ENCODE peak calls at places on chromosome 17, in seven cellular contexts. One of them, this sample, is unnamed.

GRCh38 chr17:59105852-59106462 is 723 bp downstream of the TRIM37 start:
- DNase-seq in non-pigmented ciliary epithelial cell: no peak
- DNase-seq in neuronal stem cell: no peak
- DNase-seq in A549: peak
- DNase-seq in Caki2: no peak
- DNase-seq in T follicular helper cell: peak
- DNase-seq in stimulated activated CD8-positive, alpha-beta memory T cell treated with anti-CD3 and anti-CD28 coated beads, Interleukin-12 subunit alpha, Interleukin-12 subunit beta, amount 100 ng/mL, for 4 hours: peak
- DNase-seq in this sample: peak

GRCh38 chr17:15398291-15398690 is 56.9 kb upstream of the TEKT3 start:
- DNase-seq in A549: no peak
- DNase-seq in stimulated activated CD8-positive, alpha-beta memory T cell treated with anti-CD3 and anti-CD28 coated beads, Interleukin-12 subunit alpha, Interleukin-12 subunit beta, amount 100 ng/mL, for 4 hours: no peak
- DNase-seq in Caki2: peak
- DNase-seq in non-pigmented ciliary epithelial cell: no peak
- DNase-seq in T follicular helper cell: no peak
- DNase-seq in neuronal stem cell: no peak
- DNase-seq in this sample: peak

GRCh38 chr17:181213-182163 is at the start of gene DOC2B:
- DNase-seq in Caki2: peak
- DNase-seq in stimulated activated CD8-positive, alpha-beta memory T cell treated with anti-CD3 and anti-CD28 coated beads, Interleukin-12 subunit alpha, Interleukin-12 subunit beta, amount 100 ng/mL, for 4 hours: no peak
- DNase-seq in non-pigmented ciliary epithelial cell: no peak
- DNase-seq in A549: no peak
- DNase-seq in neuronal stem cell: peak
- DNase-seq in T follicular helper cell: no peak
- DNase-seq in this sample: no peak

GRCh38 chr17:37488009-37488604 is 1.6 kb upstream of the DUSP14 start:
- DNase-seq in T follicular helper cell: no peak
- DNase-seq in neuronal stem cell: no peak
- DNase-seq in non-pigmented ciliary epithelial cell: peak
- DNase-seq in A549: peak
- DNase-seq in Caki2: peak
- DNase-seq in stimulated activated CD8-positive, alpha-beta memory T cell treated with anti-CD3 and anti-CD28 coated beads, Interleukin-12 subunit alpha, Interleukin-12 subunit beta, amount 100 ng/mL, for 4 hours: no peak
- DNase-seq in this sample: peak

GRCh38 chr17:63838586-63839184 is 3.8 kb downstream of the SMARCD2 start:
- DNase-seq in non-pigmented ciliary epithelial cell: no peak
- DNase-seq in neuronal stem cell: no peak
- DNase-seq in Caki2: no peak
- DNase-seq in A549: no peak
- DNase-seq in stimulated activated CD8-positive, alpha-beta memory T cell treated with anti-CD3 and anti-CD28 coated beads, Interleukin-12 subunit alpha, Interleukin-12 subunit beta, amount 100 ng/mL, for 4 hours: no peak
- DNase-seq in T follicular helper cell: no peak
- DNase-seq in this sample: no peak

GRCh38 chr17:67421869-67422273 is 44.8 kb downstream of the PITPNC1 start:
- DNase-seq in Caki2: peak
- DNase-seq in T follicular helper cell: peak
- DNase-seq in non-pigmented ciliary epithelial cell: peak
- DNase-seq in stimulated activated CD8-positive, alpha-beta memory T cell treated with anti-CD3 and anti-CD28 coated beads, Interleukin-12 subunit alpha, Interleukin-12 subunit beta, amount 100 ng/mL, for 4 hours: peak
- DNase-seq in A549: peak
- DNase-seq in neuronal stem cell: no peak
- DNase-seq in this sample: peak

GRCh38 chr17:17993852-17994251 is 21.2 kb downstream of the DRC3 start:
- DNase-seq in A549: no peak
- DNase-seq in T follicular helper cell: no peak
- DNase-seq in Caki2: no peak
- DNase-seq in neuronal stem cell: no peak
- DNase-seq in stimulated activated CD8-positive, alpha-beta memory T cell treated with anti-CD3 and anti-CD28 coated beads, Interleukin-12 subunit alpha, Interleukin-12 subunit beta, amount 100 ng/mL, for 4 hours: no peak
- DNase-seq in non-pigmented ciliary epithelial cell: no peak
- DNase-seq in this sample: no peak

GRCh38 chr17:31819578-31819977 is 39.5 kb downstream of the COPRS start:
- DNase-seq in A549: no peak
- DNase-seq in T follicular helper cell: no peak
- DNase-seq in Caki2: no peak
- DNase-seq in non-pigmented ciliary epithelial cell: no peak
- DNase-seq in stimulated activated CD8-positive, alpha-beta memory T cell treated with anti-CD3 and anti-CD28 coated beads, Interleukin-12 subunit alpha, Interleukin-12 subunit beta, amount 100 ng/mL, for 4 hours: no peak
- DNase-seq in neuronal stem cell: no peak
- DNase-seq in this sample: no peak

GRCh38 chr17:47697948-47698711 is 4.2 kb downstream of the TBKBP1 start:
- DNase-seq in neuronal stem cell: no peak
- DNase-seq in non-pigmented ciliary epithelial cell: no peak
- DNase-seq in stimulated activated CD8-positive, alpha-beta memory T cell treated with anti-CD3 and anti-CD28 coated beads, Interleukin-12 subunit alpha, Interleukin-12 subunit beta, amount 100 ng/mL, for 4 hours: no peak
- DNase-seq in T follicular helper cell: no peak
- DNase-seq in Caki2: no peak
- DNase-seq in A549: no peak
- DNase-seq in this sample: no peak

GRCh38 chr17:11144358-11145233 is 96.4 kb upstream of the SHISA6 start:
- DNase-seq in neuronal stem cell: peak
- DNase-seq in Caki2: peak
- DNase-seq in T follicular helper cell: no peak
- DNase-seq in stimulated activated CD8-positive, alpha-beta memory T cell treated with anti-CD3 and anti-CD28 coated beads, Interleukin-12 subunit alpha, Interleukin-12 subunit beta, amount 100 ng/mL, for 4 hours: no peak
- DNase-seq in non-pigmented ciliary epithelial cell: no peak
- DNase-seq in A549: peak
- DNase-seq in this sample: peak

GRCh38 chr17:42980766-42981397 is 517 bp downstream of the RUNDC1 start:
- DNase-seq in T follicular helper cell: peak
- DNase-seq in A549: peak
- DNase-seq in non-pigmented ciliary epithelial cell: no peak
- DNase-seq in Caki2: peak
- DNase-seq in stimulated activated CD8-positive, alpha-beta memory T cell treated with anti-CD3 and anti-CD28 coated beads, Interleukin-12 subunit alpha, Interleukin-12 subunit beta, amount 100 ng/mL, for 4 hours: peak
- DNase-seq in neuronal stem cell: peak
- DNase-seq in this sample: peak

GRCh38 chr17:10177921-10178788 is 20.3 kb downstream of the GAS7 start:
- DNase-seq in non-pigmented ciliary epithelial cell: no peak
- DNase-seq in T follicular helper cell: no peak
- DNase-seq in neuronal stem cell: no peak
- DNase-seq in stimulated activated CD8-positive, alpha-beta memory T cell treated with anti-CD3 and anti-CD28 coated beads, Interleukin-12 subunit alpha, Interleukin-12 subunit beta, amount 100 ng/mL, for 4 hours: no peak
- DNase-seq in A549: no peak
- DNase-seq in Caki2: no peak
- DNase-seq in this sample: no peak

GRCh38 chr17:46216682-46217081 is 23.5 kb upstream of the KANSL1 start:
- DNase-seq in neuronal stem cell: no peak
- DNase-seq in Caki2: no peak
- DNase-seq in non-pigmented ciliary epithelial cell: no peak
- DNase-seq in A549: no peak
- DNase-seq in stimulated activated CD8-positive, alpha-beta memory T cell treated with anti-CD3 and anti-CD28 coated beads, Interleukin-12 subunit alpha, Interleukin-12 subunit beta, amount 100 ng/mL, for 4 hours: no peak
- DNase-seq in T follicular helper cell: no peak
- DNase-seq in this sample: no peak

GRCh38 chr17:78822552-78822951 is 18.1 kb downstream of the USP36 start:
- DNase-seq in Caki2: no peak
- DNase-seq in A549: no peak
- DNase-seq in T follicular helper cell: no peak
- DNase-seq in stimulated activated CD8-positive, alpha-beta memory T cell treated with anti-CD3 and anti-CD28 coated beads, Interleukin-12 subunit alpha, Interleukin-12 subunit beta, amount 100 ng/mL, for 4 hours: no peak
- DNase-seq in non-pigmented ciliary epithelial cell: peak
- DNase-seq in neuronal stem cell: no peak
- DNase-seq in this sample: no peak

GRCh38 chr17:66426397-66427033 is 124.1 kb downstream of the PRKCA start:
- DNase-seq in stimulated activated CD8-positive, alpha-beta memory T cell treated with anti-CD3 and anti-CD28 coated beads, Interleukin-12 subunit alpha, Interleukin-12 subunit beta, amount 100 ng/mL, for 4 hours: peak
- DNase-seq in A549: peak
- DNase-seq in Caki2: peak
- DNase-seq in T follicular helper cell: peak
- DNase-seq in non-pigmented ciliary epithelial cell: no peak
- DNase-seq in neuronal stem cell: no peak
- DNase-seq in this sample: peak

GRCh38 chr17:7886227-7887037 is 2.2 kb upstream of the CHD3 start:
- DNase-seq in Caki2: peak
- DNase-seq in A549: peak
- DNase-seq in neuronal stem cell: peak
- DNase-seq in non-pigmented ciliary epithelial cell: no peak
- DNase-seq in stimulated activated CD8-positive, alpha-beta memory T cell treated with anti-CD3 and anti-CD28 coated beads, Interleukin-12 subunit alpha, Interleukin-12 subunit beta, amount 100 ng/mL, for 4 hours: no peak
- DNase-seq in T follicular helper cell: peak
- DNase-seq in this sample: peak

GRCh38 chr17:2158011-2158410 is 103.1 kb downstream of the HIC1 start:
- DNase-seq in non-pigmented ciliary epithelial cell: no peak
- DNase-seq in neuronal stem cell: no peak
- DNase-seq in stimulated activated CD8-positive, alpha-beta memory T cell treated with anti-CD3 and anti-CD28 coated beads, Interleukin-12 subunit alpha, Interleukin-12 subunit beta, amount 100 ng/mL, for 4 hours: no peak
- DNase-seq in A549: no peak
- DNase-seq in Caki2: no peak
- DNase-seq in T follicular helper cell: no peak
- DNase-seq in this sample: no peak

GRCh38 chr17:67212716-67213417 is 32.1 kb downstream of the HELZ start:
- DNase-seq in Caki2: no peak
- DNase-seq in non-pigmented ciliary epithelial cell: peak
- DNase-seq in stimulated activated CD8-positive, alpha-beta memory T cell treated with anti-CD3 and anti-CD28 coated beads, Interleukin-12 subunit alpha, Interleukin-12 subunit beta, amount 100 ng/mL, for 4 hours: no peak
- DNase-seq in neuronal stem cell: no peak
- DNase-seq in A549: no peak
- DNase-seq in T follicular helper cell: no peak
- DNase-seq in this sample: peak

GRCh38 chr17:35734396-35734795 is 3.0 kb downstream of the RASL10B start:
- DNase-seq in T follicular helper cell: no peak
- DNase-seq in A549: no peak
- DNase-seq in Caki2: no peak
- DNase-seq in neuronal stem cell: no peak
- DNase-seq in non-pigmented ciliary epithelial cell: no peak
- DNase-seq in stimulated activated CD8-positive, alpha-beta memory T cell treated with anti-CD3 and anti-CD28 coated beads, Interleukin-12 subunit alpha, Interleukin-12 subunit beta, amount 100 ng/mL, for 4 hours: no peak
- DNase-seq in this sample: no peak

GRCh38 chr17:18217412-18218015 is 7.9 kb upstream of the LLGL1 start:
- DNase-seq in T follicular helper cell: peak
- DNase-seq in A549: peak
- DNase-seq in non-pigmented ciliary epithelial cell: peak
- DNase-seq in Caki2: peak
- DNase-seq in stimulated activated CD8-positive, alpha-beta memory T cell treated with anti-CD3 and anti-CD28 coated beads, Interleukin-12 subunit alpha, Interleukin-12 subunit beta, amount 100 ng/mL, for 4 hours: peak
- DNase-seq in neuronal stem cell: peak
- DNase-seq in this sample: peak

GRCh38 chr17:31510273-31511175 is 119.0 kb downstream of the RAB11FIP4 start:
- DNase-seq in T follicular helper cell: no peak
- DNase-seq in neuronal stem cell: no peak
- DNase-seq in Caki2: no peak
- DNase-seq in non-pigmented ciliary epithelial cell: no peak
- DNase-seq in A549: no peak
- DNase-seq in stimulated activated CD8-positive, alpha-beta memory T cell treated with anti-CD3 and anti-CD28 coated beads, Interleukin-12 subunit alpha, Interleukin-12 subunit beta, amount 100 ng/mL, for 4 hours: no peak
- DNase-seq in this sample: no peak

GRCh38 chr17:77479817-77480508 is 339.2 kb downstream of the SEC14L1 start:
- DNase-seq in non-pigmented ciliary epithelial cell: no peak
- DNase-seq in Caki2: no peak
- DNase-seq in neuronal stem cell: no peak
- DNase-seq in stimulated activated CD8-positive, alpha-beta memory T cell treated with anti-CD3 and anti-CD28 coated beads, Interleukin-12 subunit alpha, Interleukin-12 subunit beta, amount 100 ng/mL, for 4 hours: no peak
- DNase-seq in A549: no peak
- DNase-seq in T follicular helper cell: no peak
- DNase-seq in this sample: no peak

GRCh38 chr17:7041607-7042506 is 2.0 kb downstream of the SLC16A11 start:
- DNase-seq in non-pigmented ciliary epithelial cell: no peak
- DNase-seq in T follicular helper cell: no peak
- DNase-seq in neuronal stem cell: no peak
- DNase-seq in A549: no peak
- DNase-seq in Caki2: no peak
- DNase-seq in stimulated activated CD8-positive, alpha-beta memory T cell treated with anti-CD3 and anti-CD28 coated beads, Interleukin-12 subunit alpha, Interleukin-12 subunit beta, amount 100 ng/mL, for 4 hours: no peak
- DNase-seq in this sample: no peak

This sample was measured in HT1080.